ENCODE peak calls at places on chromosome 11, in five cellular contexts. T, A, G, N and U are unnamed samples.

GRCh38 chr11:13772223-13773046 is 104.0 kb downstream of the FAR1 start:
- DNase-seq in T (no peak), A (no peak), G (peak; percentile 4), N (peak; percentile 10), U (no peak)

GRCh38 chr11:89381094-89381493 is 110.1 kb downstream of the NOX4 start:
- DNase-seq in T (no peak), A (no peak), G (no peak), N (peak; percentile 78), U (no peak)

GRCh38 chr11:23644443-23644842 is 784.2 kb upstream of the CCDC179 start:
- DNase-seq in T (no peak), A (no peak), G (no peak), N (no peak), U (no peak)

GRCh38 chr11:3815882-3816281 is 7.5 kb downstream of the PGAP2 start:
- DNase-seq in T (no peak), A (no peak), G (no peak), N (no peak), U (no peak)

GRCh38 chr11:78722786-78723185 is 148.1 kb upstream of the NARS2 start:
- DNase-seq in T (no peak), A (no peak), G (no peak), N (no peak), U (no peak)

GRCh38 chr11:74257934-74258553 is 53.4 kb downstream of the P4HA3 start:
- DNase-seq in T (no peak), A (no peak), G (no peak), N (peak; percentile 55), U (no peak)

GRCh38 chr11:48341466-48341865 is 16.7 kb downstream of the OR4C3 start:
- DNase-seq in T (no peak), A (no peak), G (no peak), N (no peak), U (no peak)

GRCh38 chr11:12161603-12162350 is 51.4 kb downstream of the MICAL2 start:
- DNase-seq in T (no peak), A (no peak), G (no peak), N (no peak), U (peak; percentile 26)

GRCh38 chr11:60897496-60897895 is 8.9 kb downstream of the PRPF19 start:
- DNase-seq in T (no peak), A (no peak), G (no peak), N (no peak), U (no peak)

GRCh38 chr11:44936527-44936926 is 14.2 kb downstream of the TP53I11 start:
- DNase-seq in T (peak; percentile 81), A (peak; percentile 87), G (peak; percentile 78), N (peak; percentile 59), U (peak; percentile 91)

GRCh38 chr11:7559404-7560283 is 45.8 kb downstream of the PPFIBP2 start:
- DNase-seq in T (no peak), A (no peak), G (no peak), N (no peak), U (no peak)

GRCh38 chr11:41377709-41378394 is 81.6 kb downstream of the LRRC4C start:
- DNase-seq in T (no peak), A (no peak), G (no peak), N (no peak), U (no peak)

GRCh38 chr11:57781529-57781943 is 19.9 kb downstream of the CTNND1 start:
- DNase-seq in T (peak; percentile 92), A (no peak), G (no peak), N (no peak), U (peak; percentile 94)

GRCh38 chr11:73334244-73335203 is 26.4 kb downstream of the ARHGEF17 start:
- DNase-seq in T (peak; percentile 81), A (peak; percentile 22), G (no peak), N (no peak), U (peak; percentile 77)

GRCh38 chr11:35919244-35919643 is 24.6 kb upstream of the LDLRAD3 start:
- DNase-seq in T (no peak), A (no peak), G (no peak), N (no peak), U (peak; percentile 37)

GRCh38 chr11:72326151-72326842 is 82.3 kb upstream of the PHOX2A start:
- DNase-seq in T (no peak), A (no peak), G (no peak), N (no peak), U (no peak)

GRCh38 chr11:3747704-3748103 is 49.6 kb downstream of the NUP98 start:
- DNase-seq in T (no peak), A (no peak), G (peak; percentile 17), N (peak; percentile 52), U (no peak)

GRCh38 chr11:10322830-10323792 is 18.2 kb downstream of the ADM start:
- DNase-seq in T (no peak), A (no peak), G (peak; percentile 25), N (no peak), U (peak; percentile 57)

GRCh38 chr11:130631119-130631518 is 182.7 kb downstream of the ADAMTS15 start:
- DNase-seq in T (no peak), A (no peak), G (no peak), N (no peak), U (no peak)

GRCh38 chr11:9276571-9276970 is 11.4 kb upstream of the DENND5A start:
- DNase-seq in T (no peak), A (no peak), G (no peak), N (no peak), U (peak; percentile 42)

GRCh38 chr11:57515332-57516060 is at the start of gene SLC43A1:
- DNase-seq in T (peak; percentile 58), A (peak; percentile 33), G (no peak), N (no peak), U (peak; percentile 72)

GRCh38 chr11:100741866-100742625 is 55.0 kb downstream of the ARHGAP42 start:
- DNase-seq in T (no peak), A (no peak), G (no peak), N (no peak), U (no peak)

GRCh38 chr11:7353100-7353499 is 101.4 kb downstream of the SYT9 start:
- DNase-seq in T (no peak), A (no peak), G (peak; percentile 3), N (no peak), U (peak; percentile 79)

GRCh38 chr11:64292458-64293254 is 1.6 kb downstream of the KCNK4 start:
- DNase-seq in T (no peak), A (no peak), G (no peak), N (no peak), U (no peak)

GRCh38 chr11:10990160-10990559 is 132.3 kb upstream of the ZBED5 start:
- DNase-seq in T (no peak), A (no peak), G (no peak), N (no peak), U (no peak)

GRCh38 chr11:64321533-64321932 is 3.6 kb downstream of the PRDX5 start:
- DNase-seq in T (peak; percentile 82), A (no peak), G (no peak), N (no peak), U (no peak)

GRCh38 chr11:74521666-74522252 is 28.2 kb upstream of the LIPT2 start:
- DNase-seq in T (no peak), A (no peak), G (no peak), N (no peak), U (no peak)

GRCh38 chr11:123174196-123175183 is 20.6 kb downstream of the CLMP start:
- DNase-seq in T (peak; percentile 50), A (no peak), G (peak; percentile 12), N (peak; percentile 96), U (no peak)

GRCh38 chr11:111634981-111635705 is 32.9 kb downstream of the SIK2 start:
- DNase-seq in T (no peak), A (no peak), G (no peak), N (no peak), U (no peak)

GRCh38 chr11:28673687-28674431 is 565.7 kb downstream of the METTL15 start:
- DNase-seq in T (no peak), A (no peak), G (no peak), N (no peak), U (no peak)

GRCh38 chr11:79393362-79394043 is 47.3 kb downstream of the TENM4 start:
- DNase-seq in T (no peak), A (no peak), G (no peak), N (no peak), U (peak; percentile 85)

DNA sequence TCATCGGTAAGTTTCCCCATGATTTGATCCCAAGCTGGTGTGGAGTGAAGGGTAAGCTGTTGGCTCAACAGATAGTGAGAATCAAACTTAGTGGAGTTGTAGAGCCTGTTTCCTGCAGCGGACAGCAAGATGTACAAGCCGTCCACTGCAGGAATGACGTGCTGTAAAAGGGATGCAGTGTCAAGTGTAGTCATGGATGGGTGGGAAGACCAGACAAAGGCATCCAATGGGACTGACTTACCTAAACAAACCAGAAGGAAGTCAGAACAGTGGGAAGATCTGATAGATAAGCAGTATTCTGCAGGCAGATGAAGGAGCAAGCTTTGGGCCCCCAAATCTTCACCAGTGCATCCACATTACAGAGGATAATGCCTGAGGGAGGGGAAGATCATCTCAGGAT is 8.8 kb downstream of the ZBTB16 start:
- DNase-seq in T (no peak), A (no peak), G (no peak), N (no peak), U (no peak)
- H3K27me3 ChIP-seq in T (no peaks in the 10 kb centered on the region), A (no peaks in the 10 kb centered on the region), G (no peaks in the 10 kb centered on the region), N (no peaks in the 10 kb centered on the region), U (peaks cover 51% of the 10 kb centered on the region)

DNA sequence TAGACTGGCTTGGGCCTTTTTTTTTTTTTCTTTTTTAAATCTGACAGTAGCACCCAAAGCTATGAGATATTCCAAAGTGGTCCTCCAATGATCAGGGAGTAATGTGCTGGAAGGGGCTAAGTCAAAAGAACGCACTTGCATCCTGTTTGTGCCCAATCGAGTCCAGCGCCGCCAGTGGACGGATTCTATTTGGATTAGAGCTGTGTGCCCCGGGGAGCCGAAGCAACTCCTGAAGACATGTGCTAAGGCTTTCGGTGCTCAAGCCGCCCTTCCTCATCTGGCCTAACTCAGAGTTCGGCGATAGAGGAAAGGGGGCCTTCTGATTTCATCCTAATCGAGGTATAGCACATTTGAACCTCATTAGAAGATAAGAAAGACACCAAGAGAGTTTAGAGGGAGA is 147.8 kb upstream of the NECTIN1 start:
- DNase-seq in T (no peak), A (no peak), G (no peak), N (no peak), U (no peak)
- H3K27me3 ChIP-seq in T (no peaks in the 10 kb centered on the region), A (no peaks in the 10 kb centered on the region), G (peaks cover under 1% of the 10 kb centered on the region), N (peaks cover 24% of the 10 kb centered on the region), U (no peaks in the 10 kb centered on the region)

GRCh38 chr11:68735626-68736025 is 15.7 kb downstream of the TESMIN start:
- DNase-seq in T (no peak), A (no peak), G (peak; percentile 42), N (no peak), U (no peak)
- H3K27me3 ChIP-seq in T (no peaks in the 10 kb centered on the region), A (no peaks in the 10 kb centered on the region), G (no peaks in the 10 kb centered on the region), N (peaks cover 24% of the 10 kb centered on the region), U (no peaks in the 10 kb centered on the region)

DNA sequence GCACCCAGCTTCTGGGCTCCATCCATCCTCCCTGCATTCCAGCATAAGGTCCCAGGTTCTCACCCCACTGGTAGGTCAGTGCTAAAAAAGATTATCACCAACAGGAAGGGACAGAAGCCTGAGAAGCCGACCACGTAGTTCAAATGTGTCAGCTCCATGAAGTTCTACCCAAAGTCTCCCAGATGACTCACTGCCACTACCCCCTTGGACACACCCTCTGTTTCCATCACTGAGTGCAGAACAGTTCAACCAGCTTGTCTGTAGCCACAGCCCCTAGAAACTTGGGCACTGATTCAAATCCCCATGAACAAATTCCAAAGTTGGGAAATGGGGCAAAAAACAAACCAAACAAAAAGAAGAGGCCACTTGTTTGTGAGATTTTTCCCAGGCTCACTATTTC is 24.4 kb upstream of the FLI1 start:
- DNase-seq in T (no peak), A (no peak), G (no peak), N (no peak), U (no peak)
- H3K27me3 ChIP-seq in T (no peaks in the 10 kb centered on the region), A (no peaks in the 10 kb centered on the region), G (no peaks in the 10 kb centered on the region), N (peaks cover 3% of the 10 kb centered on the region), U (peaks cover 89% of the 10 kb centered on the region)

GRCh38 chr11:76203131-76203925 is 3.0 kb downstream of the WNT11 start:
- DNase-seq in T (no peak), A (no peak), G (no peak), N (no peak), U (no peak)
- H3K27me3 ChIP-seq in T (no peaks in the 10 kb centered on the region), A (no peaks in the 10 kb centered on the region), G (peaks cover 23% of the 10 kb centered on the region), N (peaks cover 57% of the 10 kb centered on the region), U (peaks cover 55% of the 10 kb centered on the region)